ENCODE peak calls at places on chromosomes 1 and 21, in nine cellular contexts. D is upper lobe of right lung, C is OCI-LY7, E is IMR-90, K is adipocyte, Q is prostate gland, O is PC-3, X is PC-9, M is cardiac muscle cell. V is an unnamed sample. For H3K4me1, the result is how much of the 10 kb centered on the place peaks cover.

GRCh38 chr1:84782311-84782771 is 92.1 kb upstream of the SSX2IP start:
- DNase-seq in D (peak), C (peak), E (peak), K (no peak), Q (no peak), O (peak), X (peak), M (peak), V (no peak)

GRCh38 chr1:24503003-24503751 is 541 bp downstream of the RCAN3 start:
- DNase-seq in D (no peak), C (no peak), E (no peak), K (peak), Q (peak), O (peak), X (no peak), M (peak), V (no peak)

GRCh38 chr1:65425697-65426096 is 5.2 kb downstream of the LEPR start:
- DNase-seq in D (no peak), C (no peak), E (peak), K (peak), Q (no peak), O (peak), X (peak), M (no peak), V (no peak)

GRCh38 chr1:27785763-27786162 is 12.7 kb downstream of the STX12 start:
- DNase-seq in D (no peak), C (no peak), E (peak), K (peak), Q (no peak), O (peak), X (peak), M (no peak), V (no peak)

GRCh38 chr1:230957580-230957989 is 21.1 kb downstream of the TTC13 start:
- DNase-seq in D (no peak), C (no peak), E (no peak), K (no peak), Q (no peak), O (no peak), X (no peak), M (no peak), V (no peak)

GRCh38 chr1:247322849-247323586 is 8.6 kb downstream of the ZNF496 start:
- DNase-seq in D (peak), C (no peak), E (no peak), K (no peak), Q (no peak), O (no peak), X (no peak), M (no peak), V (no peak)

GRCh38 chr1:59703918-59704378 is 110.8 kb upstream of the HOOK1 start:
- DNase-seq in D (no peak), C (no peak), E (peak), K (no peak), Q (no peak), O (no peak), X (no peak), M (no peak), V (no peak)

GRCh38 chr1:24283326-24284155 is 35.6 kb upstream of the GRHL3 start:
- DNase-seq in D (no peak), C (no peak), E (peak), K (peak), Q (peak), O (peak), X (peak), M (no peak), V (no peak)

GRCh38 chr1:98421098-98421460 is 240.4 kb upstream of the SNX7 start:
- DNase-seq in D (no peak), C (no peak), E (no peak), K (no peak), Q (no peak), O (no peak), X (no peak), M (no peak), V (no peak)

GRCh38 chr1:175314300-175314699 is 121.7 kb upstream of the KIAA0040 start:
- DNase-seq in D (no peak), C (peak), E (no peak), K (no peak), Q (peak), O (no peak), X (no peak), M (no peak), V (no peak)

GRCh38 chr1:226466301-226466700 is 58.4 kb upstream of the PARP1 start:
- DNase-seq in D (no peak), C (no peak), E (no peak), K (no peak), Q (no peak), O (no peak), X (no peak), M (no peak), V (no peak)

GRCh38 chr21:37380349-37381323 is 14.1 kb downstream of the DYRK1A start:
- DNase-seq in D (no peak), C (no peak), E (no peak), K (no peak), Q (peak), O (peak), X (no peak), M (no peak), V (no peak)

GRCh38 chr1:117664314-117664713 is 58.5 kb downstream of the TENT5C start:
- DNase-seq in D (no peak), C (peak), E (no peak), K (no peak), Q (no peak), O (no peak), X (no peak), M (no peak), V (no peak)

GRCh38 chr1:212641956-212642355 is 33.4 kb downstream of the ATF3 start:
- DNase-seq in D (no peak), C (no peak), E (peak), K (peak), Q (no peak), O (no peak), X (no peak), M (no peak), V (no peak)

GRCh38 chr1:94734963-94735899 is 84.9 kb upstream of the SLC44A3 start:
- DNase-seq in D (peak), C (no peak), E (peak), K (peak), Q (peak), O (no peak), X (no peak), M (no peak), V (no peak)

GRCh38 chr1:230507671-230508407 is 81.7 kb upstream of the PGBD5 start:
- DNase-seq in D (no peak), C (peak), E (no peak), K (peak), Q (no peak), O (no peak), X (no peak), M (no peak), V (no peak)

GRCh38 chr1:155003227-155003765 is 694 bp downstream of the ZBTB7B start:
- DNase-seq in D (no peak), C (peak), E (no peak), K (peak), Q (no peak), O (peak), X (no peak), M (peak), V (peak)

GRCh38 chr1:147252540-147252939 is 10.1 kb downstream of the CHD1L start:
- DNase-seq in D (no peak), C (no peak), E (no peak), K (no peak), Q (no peak), O (no peak), X (no peak), M (no peak), V (no peak)

GRCh38 chr1:62962794-62963776 is 179.2 kb downstream of the ATG4C start:
- DNase-seq in D (no peak), C (peak), E (peak), K (peak), Q (peak), O (peak), X (no peak), M (peak), V (no peak)

GRCh38 chr21:34129971-34130597 is 56.7 kb downstream of the MRPS6 start:
- DNase-seq in D (no peak), C (peak), E (peak), K (peak), Q (no peak), O (no peak), X (no peak), M (peak), V (no peak)

GRCh38 chr1:150366416-150367296 is 2.7 kb downstream of the RPRD2 start:
- DNase-seq in D (no peak), C (peak), E (peak), K (peak), Q (no peak), O (peak), X (no peak), M (no peak), V (no peak)

GRCh38 chr1:39378377-39378776 is 113.1 kb upstream of the BMP8A start:
- DNase-seq in D (no peak), C (peak), E (no peak), K (no peak), Q (peak), O (peak), X (peak), M (peak), V (no peak)

GRCh38 chr1:7941437-7941793 is 776 bp upstream of the TNFRSF9 start:
- DNase-seq in D (no peak), C (no peak), E (peak), K (no peak), Q (no peak), O (no peak), X (no peak), M (no peak), V (no peak)

GRCh38 chr1:5312870-5313269 is 658.5 kb downstream of the AJAP1 start:
- DNase-seq in D (peak), C (no peak), E (no peak), K (no peak), Q (no peak), O (peak), X (no peak), M (no peak), V (no peak)

GRCh38 chr1:203640723-203641523 is 14.3 kb downstream of the ATP2B4 start:
- DNase-seq in D (no peak), C (no peak), E (no peak), K (no peak), Q (no peak), O (no peak), X (no peak), M (no peak), V (no peak)

GRCh38 chr1:203645996-203646395 is 19.4 kb downstream of the ATP2B4 start:
- DNase-seq in D (no peak), C (no peak), E (peak), K (no peak), Q (no peak), O (no peak), X (no peak), M (no peak), V (no peak)

GRCh38 chr1:203643213-203644045 is 16.8 kb downstream of the ATP2B4 start:
- DNase-seq in D (no peak), C (no peak), E (peak), K (peak), Q (no peak), O (no peak), X (peak), M (no peak), V (no peak)

GRCh38 chr1:203644661-203645510 is 18.3 kb downstream of the ATP2B4 start:
- DNase-seq in D (no peak), C (no peak), E (peak), K (peak), Q (no peak), O (peak), X (peak), M (peak), V (no peak)

DNA sequence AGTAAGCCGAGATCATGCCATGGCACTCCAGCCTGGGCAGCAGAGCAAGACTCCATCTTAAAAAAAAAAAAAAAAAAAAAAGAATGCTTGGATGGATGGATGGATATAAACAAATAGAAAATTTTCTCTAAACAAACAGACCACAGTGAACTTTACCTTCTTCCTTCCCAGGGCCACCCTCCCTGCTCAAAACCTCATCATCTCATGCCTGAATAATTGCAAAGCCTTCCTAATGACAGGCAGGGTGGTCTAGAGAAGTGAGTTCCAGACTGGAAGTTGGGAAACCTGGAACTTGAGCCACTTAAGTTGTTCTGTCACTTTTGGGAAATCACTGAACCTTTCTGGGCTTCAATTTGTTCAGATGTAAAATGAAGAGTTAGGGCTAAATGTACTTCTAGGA is 17.6 kb downstream of the ATP2B4 start:
- DNase-seq in D (no peak), C (no peak), E (no peak), K (no peak), Q (no peak), O (no peak), X (no peak), M (no peak), V (no peak)
- H3K4me1 ChIP-seq in D (under half), C (under half), E (under half), K (under half), Q (under half), O (under half), X (under half), M (under half), V (under half)

DNA sequence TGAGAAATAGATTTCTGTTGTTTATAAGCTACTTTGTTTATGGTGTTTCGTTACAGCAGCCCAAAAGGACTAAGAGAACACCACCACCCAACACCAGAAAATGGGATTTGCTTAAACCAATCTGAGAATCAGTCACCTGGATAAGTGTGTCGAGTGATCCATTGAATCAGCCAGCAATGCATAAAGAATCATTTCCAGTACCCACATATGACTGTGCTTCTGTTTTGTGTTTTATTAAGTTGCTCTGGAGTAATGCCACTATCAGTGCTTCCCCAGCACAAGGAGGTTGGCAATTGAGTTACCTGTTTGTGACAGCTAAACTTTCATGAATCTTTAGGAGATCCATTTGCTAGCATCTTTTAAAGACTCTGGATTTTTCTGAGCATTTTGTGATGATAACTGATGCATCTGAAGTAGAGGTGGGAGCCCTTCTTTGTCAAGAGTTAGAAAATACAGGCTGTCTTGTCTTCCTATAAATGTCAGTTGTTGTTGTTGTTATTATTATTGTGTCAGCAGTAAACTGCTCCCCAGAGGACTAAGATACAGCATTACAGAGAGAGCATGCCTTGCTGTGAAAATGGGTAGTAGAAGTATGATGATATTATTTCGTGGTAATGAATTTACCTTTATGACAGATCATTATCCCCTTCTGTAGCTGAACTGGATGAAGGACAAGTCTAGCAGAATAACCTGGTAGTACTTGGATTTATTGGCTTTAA is 225.2 kb downstream of the NFIA start:
- DNase-seq in D (no peak), C (no peak), E (no peak), K (no peak), Q (no peak), O (no peak), X (no peak), M (no peak), V (no peak)
- H3K4me1 ChIP-seq in D (under half), C (under half), E (under half), K (under half), Q (under half), O (under half), X (under half), M (under half), V (under half)

GRCh38 chr1:180020017-180020416 is 65.4 kb downstream of the CEP350 start:
- DNase-seq in D (no peak), C (no peak), E (no peak), K (no peak), Q (no peak), O (no peak), X (no peak), M (no peak), V (no peak)
- H3K4me1 ChIP-seq in D (under half), C (under half), E (under half), K (under half), Q (under half), O (under half), X (under half), M (under half), V (under half)

GRCh38 chr1:9241891-9242290 is 7.3 kb downstream of the H6PD start:
- DNase-seq in D (peak), C (no peak), E (no peak), K (no peak), Q (peak), O (no peak), X (no peak), M (no peak), V (no peak)

GRCh38 chr1:9244501-9245229 is 10.1 kb downstream of the H6PD start:
- DNase-seq in D (peak), C (no peak), E (no peak), K (no peak), Q (peak), O (no peak), X (peak), M (no peak), V (no peak)

GRCh38 chr1:9239622-9240401 is 5.2 kb downstream of the H6PD start:
- DNase-seq in D (peak), C (peak), E (peak), K (peak), Q (no peak), O (no peak), X (no peak), M (no peak), V (peak)

GRCh38 chr1:9240914-9241820 is 6.6 kb downstream of the H6PD start:
- DNase-seq in D (peak), C (no peak), E (no peak), K (no peak), Q (no peak), O (no peak), X (no peak), M (no peak), V (no peak)

GRCh38 chr1:9242338-9242969 is 7.9 kb downstream of the H6PD start:
- DNase-seq in D (peak), C (no peak), E (no peak), K (peak), Q (peak), O (no peak), X (no peak), M (no peak), V (peak)
- H3K4me1 ChIP-seq in D (half or more), C (under half), E (under half), K (half or more), Q (half or more), O (under half), X (under half), M (under half), V (half or more)

GRCh38 chr21:44834951-44835646 is 17.2 kb upstream of the SUMO3 start:
- DNase-seq in D (no peak), C (no peak), E (no peak), K (no peak), Q (no peak), O (no peak), X (no peak), M (no peak), V (no peak)

GRCh38 chr21:44834231-44834950 is 16.5 kb upstream of the SUMO3 start:
- DNase-seq in D (no peak), C (no peak), E (no peak), K (no peak), Q (no peak), O (no peak), X (no peak), M (no peak), V (peak)

GRCh38 chr21:44835647-44835973 is 17.7 kb upstream of the SUMO3 start:
- DNase-seq in D (no peak), C (no peak), E (no peak), K (no peak), Q (no peak), O (no peak), X (no peak), M (no peak), V (peak)

GRCh38 chr21:44831227-44831626 is 13.4 kb upstream of the SUMO3 start:
- DNase-seq in D (no peak), C (peak), E (no peak), K (no peak), Q (no peak), O (no peak), X (no peak), M (no peak), V (peak)

GRCh38 chr21:44833663-44834062 is 15.8 kb upstream of the SUMO3 start:
- DNase-seq in D (no peak), C (no peak), E (no peak), K (no peak), Q (no peak), O (no peak), X (no peak), M (no peak), V (no peak)
- H3K4me1 ChIP-seq in D (under half), C (under half), E (under half), K (under half), Q (under half), O (under half), X (under half), M (under half), V (under half)